ENCODE peak calls at places on chromosome 18, in eight cellular contexts. One of them, this sample, is unnamed.
A peak's percentile ranks its signal among the peaks of the same experiment; 100 is the strongest.

GRCh38 chr18:48358868-48359267 is 50.3 kb downstream of the ZBTB7C start:
- DNase-seq in progenitor cell of endocrine pancreas: no peak
- DNase-seq in LHCN-M2: no peak
- DNase-seq in stimulated activated CD4-positive, alpha-beta T cell treated with anti-CD3 and anti-CD28 coated beads, Interleukin-2, amount 100 ng/mL, for 48 hours: no peak
- DNase-seq in EL: no peak
- DNase-seq in astrocyte of the hippocampus: no peak
- DNase-seq in WTC11: no peak
- DNase-seq in NCI-H2081: no peak
- DNase-seq in this sample: no peak

GRCh38 chr18:26813043-26813442 is 52.5 kb downstream of the AQP4 start:
- DNase-seq in progenitor cell of endocrine pancreas: no peak
- DNase-seq in LHCN-M2: no peak
- DNase-seq in stimulated activated CD4-positive, alpha-beta T cell treated with anti-CD3 and anti-CD28 coated beads, Interleukin-2, amount 100 ng/mL, for 48 hours: no peak
- DNase-seq in EL: peak; percentile 2
- DNase-seq in astrocyte of the hippocampus: peak; percentile 75
- DNase-seq in WTC11: peak; percentile 62
- DNase-seq in NCI-H2081: peak; percentile 46
- DNase-seq in this sample: no peak

GRCh38 chr18:371616-371998 is 103.8 kb upstream of the THOC1 start:
- DNase-seq in progenitor cell of endocrine pancreas: no peak
- DNase-seq in LHCN-M2: no peak
- DNase-seq in stimulated activated CD4-positive, alpha-beta T cell treated with anti-CD3 and anti-CD28 coated beads, Interleukin-2, amount 100 ng/mL, for 48 hours: no peak
- DNase-seq in EL: peak; percentile 21
- DNase-seq in astrocyte of the hippocampus: no peak
- DNase-seq in WTC11: no peak
- DNase-seq in NCI-H2081: no peak
- DNase-seq in this sample: no peak

GRCh38 chr18:28147674-28148171 is 29.2 kb downstream of the CDH2 start:
- DNase-seq in progenitor cell of endocrine pancreas: no peak
- DNase-seq in LHCN-M2: no peak
- DNase-seq in stimulated activated CD4-positive, alpha-beta T cell treated with anti-CD3 and anti-CD28 coated beads, Interleukin-2, amount 100 ng/mL, for 48 hours: no peak
- DNase-seq in EL: no peak
- DNase-seq in astrocyte of the hippocampus: peak; percentile 62
- DNase-seq in WTC11: no peak
- DNase-seq in NCI-H2081: no peak
- DNase-seq in this sample: no peak

GRCh38 chr18:51668101-51668500 is 470.6 kb upstream of the MEX3C start:
- DNase-seq in progenitor cell of endocrine pancreas: peak; percentile 65
- DNase-seq in LHCN-M2: no peak
- DNase-seq in stimulated activated CD4-positive, alpha-beta T cell treated with anti-CD3 and anti-CD28 coated beads, Interleukin-2, amount 100 ng/mL, for 48 hours: peak; percentile 58
- DNase-seq in EL: no peak
- DNase-seq in astrocyte of the hippocampus: peak; percentile 71
- DNase-seq in WTC11: peak; percentile 76
- DNase-seq in NCI-H2081: peak; percentile 41
- DNase-seq in this sample: peak; percentile 85

GRCh38 chr18:22783662-22784076 is 149.5 kb upstream of the RBBP8 start:
- DNase-seq in progenitor cell of endocrine pancreas: no peak
- DNase-seq in LHCN-M2: no peak
- DNase-seq in stimulated activated CD4-positive, alpha-beta T cell treated with anti-CD3 and anti-CD28 coated beads, Interleukin-2, amount 100 ng/mL, for 48 hours: no peak
- DNase-seq in EL: no peak
- DNase-seq in astrocyte of the hippocampus: no peak
- DNase-seq in WTC11: no peak
- DNase-seq in NCI-H2081: no peak
- DNase-seq in this sample: no peak

GRCh38 chr18:47929681-47930085 is 776 bp downstream of the SMAD2 start:
- DNase-seq in progenitor cell of endocrine pancreas: no peak
- DNase-seq in LHCN-M2: peak; percentile 42
- DNase-seq in stimulated activated CD4-positive, alpha-beta T cell treated with anti-CD3 and anti-CD28 coated beads, Interleukin-2, amount 100 ng/mL, for 48 hours: no peak
- DNase-seq in EL: no peak
- DNase-seq in astrocyte of the hippocampus: no peak
- DNase-seq in WTC11: no peak
- DNase-seq in NCI-H2081: no peak
- DNase-seq in this sample: no peak

GRCh38 chr18:21054252-21054821 is 57.3 kb downstream of the ROCK1 start:
- DNase-seq in progenitor cell of endocrine pancreas: no peak
- DNase-seq in LHCN-M2: no peak
- DNase-seq in stimulated activated CD4-positive, alpha-beta T cell treated with anti-CD3 and anti-CD28 coated beads, Interleukin-2, amount 100 ng/mL, for 48 hours: no peak
- DNase-seq in EL: no peak
- DNase-seq in astrocyte of the hippocampus: no peak
- DNase-seq in WTC11: no peak
- DNase-seq in NCI-H2081: no peak
- DNase-seq in this sample: no peak

GRCh38 chr18:46268662-46269061 is 164.5 kb downstream of the HAUS1 start:
- DNase-seq in progenitor cell of endocrine pancreas: no peak
- DNase-seq in LHCN-M2: no peak
- DNase-seq in stimulated activated CD4-positive, alpha-beta T cell treated with anti-CD3 and anti-CD28 coated beads, Interleukin-2, amount 100 ng/mL, for 48 hours: no peak
- DNase-seq in EL: no peak
- DNase-seq in astrocyte of the hippocampus: no peak
- DNase-seq in WTC11: no peak
- DNase-seq in NCI-H2081: no peak
- DNase-seq in this sample: no peak

GRCh38 chr18:55287146-55287806 is 300.7 kb downstream of the TCF4 start:
- DNase-seq in progenitor cell of endocrine pancreas: no peak
- DNase-seq in LHCN-M2: no peak
- DNase-seq in stimulated activated CD4-positive, alpha-beta T cell treated with anti-CD3 and anti-CD28 coated beads, Interleukin-2, amount 100 ng/mL, for 48 hours: no peak
- DNase-seq in EL: no peak
- DNase-seq in astrocyte of the hippocampus: no peak
- DNase-seq in WTC11: no peak
- DNase-seq in NCI-H2081: no peak
- DNase-seq in this sample: no peak

GRCh38 chr18:27419646-27420045 is 234.5 kb upstream of the CHST9 start:
- DNase-seq in progenitor cell of endocrine pancreas: no peak
- DNase-seq in LHCN-M2: no peak
- DNase-seq in stimulated activated CD4-positive, alpha-beta T cell treated with anti-CD3 and anti-CD28 coated beads, Interleukin-2, amount 100 ng/mL, for 48 hours: no peak
- DNase-seq in EL: no peak
- DNase-seq in astrocyte of the hippocampus: no peak
- DNase-seq in WTC11: no peak
- DNase-seq in NCI-H2081: no peak
- DNase-seq in this sample: no peak

GRCh38 chr18:55038162-55038561 is 78.9 kb upstream of the CCDC68 start:
- DNase-seq in progenitor cell of endocrine pancreas: no peak
- DNase-seq in LHCN-M2: peak; percentile 46
- DNase-seq in stimulated activated CD4-positive, alpha-beta T cell treated with anti-CD3 and anti-CD28 coated beads, Interleukin-2, amount 100 ng/mL, for 48 hours: no peak
- DNase-seq in EL: peak; percentile 68
- DNase-seq in astrocyte of the hippocampus: no peak
- DNase-seq in WTC11: no peak
- DNase-seq in NCI-H2081: no peak
- DNase-seq in this sample: no peak

GRCh38 chr18:11115268-11115667 is 34.1 kb downstream of the PIEZO2 start:
- DNase-seq in progenitor cell of endocrine pancreas: no peak
- DNase-seq in LHCN-M2: peak; percentile 5
- DNase-seq in stimulated activated CD4-positive, alpha-beta T cell treated with anti-CD3 and anti-CD28 coated beads, Interleukin-2, amount 100 ng/mL, for 48 hours: no peak
- DNase-seq in EL: peak; percentile 74
- DNase-seq in astrocyte of the hippocampus: no peak
- DNase-seq in WTC11: no peak
- DNase-seq in NCI-H2081: no peak
- DNase-seq in this sample: no peak

GRCh38 chr18:35099911-35100310 is 58.7 kb downstream of the MAPRE2 start:
- DNase-seq in progenitor cell of endocrine pancreas: no peak
- DNase-seq in LHCN-M2: peak; percentile 35
- DNase-seq in stimulated activated CD4-positive, alpha-beta T cell treated with anti-CD3 and anti-CD28 coated beads, Interleukin-2, amount 100 ng/mL, for 48 hours: no peak
- DNase-seq in EL: peak; percentile 16
- DNase-seq in astrocyte of the hippocampus: no peak
- DNase-seq in WTC11: no peak
- DNase-seq in NCI-H2081: no peak
- DNase-seq in this sample: no peak

GRCh38 chr18:3453540-3454364 is 3.8 kb downstream of the TGIF1 start:
- DNase-seq in progenitor cell of endocrine pancreas: no peak
- DNase-seq in LHCN-M2: peak; percentile 88
- DNase-seq in stimulated activated CD4-positive, alpha-beta T cell treated with anti-CD3 and anti-CD28 coated beads, Interleukin-2, amount 100 ng/mL, for 48 hours: peak; percentile 33
- DNase-seq in EL: peak; percentile 93
- DNase-seq in astrocyte of the hippocampus: peak; percentile 95
- DNase-seq in WTC11: no peak
- DNase-seq in NCI-H2081: no peak
- DNase-seq in this sample: peak; percentile 18

GRCh38 chr18:74556166-74556565 is 21.9 kb downstream of the CNDP1 start:
- DNase-seq in progenitor cell of endocrine pancreas: peak; percentile 41
- DNase-seq in LHCN-M2: no peak
- DNase-seq in stimulated activated CD4-positive, alpha-beta T cell treated with anti-CD3 and anti-CD28 coated beads, Interleukin-2, amount 100 ng/mL, for 48 hours: no peak
- DNase-seq in EL: no peak
- DNase-seq in astrocyte of the hippocampus: no peak
- DNase-seq in WTC11: no peak
- DNase-seq in NCI-H2081: no peak
- DNase-seq in this sample: no peak

GRCh38 chr18:13178976-13179375 is 39.6 kb upstream of the LDLRAD4 start:
- DNase-seq in progenitor cell of endocrine pancreas: no peak
- DNase-seq in LHCN-M2: peak; percentile 4
- DNase-seq in stimulated activated CD4-positive, alpha-beta T cell treated with anti-CD3 and anti-CD28 coated beads, Interleukin-2, amount 100 ng/mL, for 48 hours: no peak
- DNase-seq in EL: peak; percentile 16
- DNase-seq in astrocyte of the hippocampus: peak; percentile 31
- DNase-seq in WTC11: no peak
- DNase-seq in NCI-H2081: no peak
- DNase-seq in this sample: no peak

GRCh38 chr18:26549486-26550435 is 1.4 kb upstream of the KCTD1 start:
- DNase-seq in progenitor cell of endocrine pancreas: peak; percentile 15
- DNase-seq in LHCN-M2: peak; percentile 69
- DNase-seq in stimulated activated CD4-positive, alpha-beta T cell treated with anti-CD3 and anti-CD28 coated beads, Interleukin-2, amount 100 ng/mL, for 48 hours: no peak
- DNase-seq in EL: peak; percentile 84
- DNase-seq in astrocyte of the hippocampus: peak; percentile 87
- DNase-seq in WTC11: peak; percentile 59
- DNase-seq in NCI-H2081: peak; percentile 59
- DNase-seq in this sample: peak; percentile 36

GRCh38 chr18:71598374-71598773 is 945.8 kb downstream of the CBLN2 start:
- DNase-seq in progenitor cell of endocrine pancreas: no peak
- DNase-seq in LHCN-M2: no peak
- DNase-seq in stimulated activated CD4-positive, alpha-beta T cell treated with anti-CD3 and anti-CD28 coated beads, Interleukin-2, amount 100 ng/mL, for 48 hours: no peak
- DNase-seq in EL: no peak
- DNase-seq in astrocyte of the hippocampus: no peak
- DNase-seq in WTC11: no peak
- DNase-seq in NCI-H2081: no peak
- DNase-seq in this sample: no peak

GRCh38 chr18:3104190-3105054 is 91.5 kb upstream of the LPIN2 start:
- DNase-seq in progenitor cell of endocrine pancreas: no peak
- DNase-seq in LHCN-M2: peak; percentile 41
- DNase-seq in stimulated activated CD4-positive, alpha-beta T cell treated with anti-CD3 and anti-CD28 coated beads, Interleukin-2, amount 100 ng/mL, for 48 hours: no peak
- DNase-seq in EL: peak; percentile 67
- DNase-seq in astrocyte of the hippocampus: peak; percentile 52
- DNase-seq in WTC11: no peak
- DNase-seq in NCI-H2081: no peak
- DNase-seq in this sample: no peak

GRCh38 chr18:43506935-43507334 is 229.6 kb upstream of the SYT4 start:
- DNase-seq in progenitor cell of endocrine pancreas: no peak
- DNase-seq in LHCN-M2: no peak
- DNase-seq in stimulated activated CD4-positive, alpha-beta T cell treated with anti-CD3 and anti-CD28 coated beads, Interleukin-2, amount 100 ng/mL, for 48 hours: no peak
- DNase-seq in EL: no peak
- DNase-seq in astrocyte of the hippocampus: no peak
- DNase-seq in WTC11: no peak
- DNase-seq in NCI-H2081: no peak
- DNase-seq in this sample: no peak

GRCh38 chr18:36191711-36192110 is 4.4 kb downstream of the MOCOS start:
- DNase-seq in progenitor cell of endocrine pancreas: no peak
- DNase-seq in LHCN-M2: no peak
- DNase-seq in stimulated activated CD4-positive, alpha-beta T cell treated with anti-CD3 and anti-CD28 coated beads, Interleukin-2, amount 100 ng/mL, for 48 hours: no peak
- DNase-seq in EL: no peak
- DNase-seq in astrocyte of the hippocampus: no peak
- DNase-seq in WTC11: no peak
- DNase-seq in NCI-H2081: no peak
- DNase-seq in this sample: no peak

GRCh38 chr18:5964596-5964995 is 69.3 kb upstream of the TMEM200C start:
- DNase-seq in progenitor cell of endocrine pancreas: no peak
- DNase-seq in LHCN-M2: no peak
- DNase-seq in stimulated activated CD4-positive, alpha-beta T cell treated with anti-CD3 and anti-CD28 coated beads, Interleukin-2, amount 100 ng/mL, for 48 hours: no peak
- DNase-seq in EL: no peak
- DNase-seq in astrocyte of the hippocampus: no peak
- DNase-seq in WTC11: no peak
- DNase-seq in NCI-H2081: no peak
- DNase-seq in this sample: no peak

GRCh38 chr18:28174181-28174906 is 2.6 kb downstream of the CDH2 start:
- DNase-seq in progenitor cell of endocrine pancreas: no peak
- DNase-seq in LHCN-M2: no peak
- DNase-seq in stimulated activated CD4-positive, alpha-beta T cell treated with anti-CD3 and anti-CD28 coated beads, Interleukin-2, amount 100 ng/mL, for 48 hours: no peak
- DNase-seq in EL: no peak
- DNase-seq in astrocyte of the hippocampus: peak; percentile 37
- DNase-seq in WTC11: no peak
- DNase-seq in NCI-H2081: no peak
- DNase-seq in this sample: no peak

GRCh38 chr18:34339155-34339554 is 114.4 kb upstream of the NOL4 start:
- DNase-seq in progenitor cell of endocrine pancreas: no peak
- DNase-seq in LHCN-M2: no peak
- DNase-seq in stimulated activated CD4-positive, alpha-beta T cell treated with anti-CD3 and anti-CD28 coated beads, Interleukin-2, amount 100 ng/mL, for 48 hours: no peak
- DNase-seq in EL: no peak
- DNase-seq in astrocyte of the hippocampus: no peak
- DNase-seq in WTC11: no peak
- DNase-seq in NCI-H2081: peak; percentile 67
- DNase-seq in this sample: no peak

GRCh38 chr18:49846718-49847470 is 33.6 kb upstream of the ACAA2 start:
- DNase-seq in progenitor cell of endocrine pancreas: no peak
- DNase-seq in LHCN-M2: no peak
- DNase-seq in stimulated activated CD4-positive, alpha-beta T cell treated with anti-CD3 and anti-CD28 coated beads, Interleukin-2, amount 100 ng/mL, for 48 hours: no peak
- DNase-seq in EL: no peak
- DNase-seq in astrocyte of the hippocampus: no peak
- DNase-seq in WTC11: no peak
- DNase-seq in NCI-H2081: no peak
- DNase-seq in this sample: no peak

GRCh38 chr18:50629148-50629631 is 69.3 kb downstream of the MAPK4 start:
- DNase-seq in progenitor cell of endocrine pancreas: no peak
- DNase-seq in LHCN-M2: no peak
- DNase-seq in stimulated activated CD4-positive, alpha-beta T cell treated with anti-CD3 and anti-CD28 coated beads, Interleukin-2, amount 100 ng/mL, for 48 hours: no peak
- DNase-seq in EL: no peak
- DNase-seq in astrocyte of the hippocampus: no peak
- DNase-seq in WTC11: no peak
- DNase-seq in NCI-H2081: peak; percentile 28
- DNase-seq in this sample: no peak

GRCh38 chr18:13726972-13727331 is 479 bp downstream of the RNMT start:
- DNase-seq in progenitor cell of endocrine pancreas: peak; percentile 43
- DNase-seq in LHCN-M2: peak; percentile 34
- DNase-seq in stimulated activated CD4-positive, alpha-beta T cell treated with anti-CD3 and anti-CD28 coated beads, Interleukin-2, amount 100 ng/mL, for 48 hours: peak; percentile 14
- DNase-seq in EL: peak; percentile 59
- DNase-seq in astrocyte of the hippocampus: no peak
- DNase-seq in WTC11: peak; percentile 52
- DNase-seq in NCI-H2081: no peak
- DNase-seq in this sample: peak; percentile 23

GRCh38 chr18:6543330-6543908 is 128.7 kb upstream of the L3MBTL4 start:
- DNase-seq in progenitor cell of endocrine pancreas: no peak
- DNase-seq in LHCN-M2: peak; percentile 34
- DNase-seq in stimulated activated CD4-positive, alpha-beta T cell treated with anti-CD3 and anti-CD28 coated beads, Interleukin-2, amount 100 ng/mL, for 48 hours: no peak
- DNase-seq in EL: peak; percentile 34
- DNase-seq in astrocyte of the hippocampus: peak; percentile 53
- DNase-seq in WTC11: no peak
- DNase-seq in NCI-H2081: peak; percentile 21
- DNase-seq in this sample: no peak